ENCODE peak calls at places on chromosomes 13 and 19, in six cellular contexts. R, D, S, Z, F and L are unnamed samples.

GRCh38 chr13:44249439-44249838 is 124.2 kb upstream of the SERP2 start:
- DNase-seq in Z (peak), F (no peak), S (peak), D (peak), R (peak), L (peak)

GRCh38 chr19:24166055-24166454 is 79.1 kb downstream of the ZNF254 start:
- DNase-seq in S (no peak), Z (peak), F (no peak), D (no peak), R (no peak), L (peak)

GRCh38 chr13:111547726-111548273 is 227.4 kb downstream of the TEX29 start:
- DNase-seq in S (no peak), R (no peak), D (no peak), F (no peak), Z (no peak), L (no peak)

GRCh38 chr13:34243396-34243795 is 425.4 kb downstream of the RFC3 start:
- DNase-seq in D (no peak), F (no peak), Z (no peak), R (no peak), S (no peak), L (no peak)

GRCh38 chr13:70375718-70376117 is 267.5 kb upstream of the KLHL1 start:
- DNase-seq in R (no peak), F (no peak), D (no peak), S (no peak), Z (no peak), L (no peak)

GRCh38 chr13:98254541-98254940 is 77.5 kb upstream of the RNF113B start:
- DNase-seq in F (no peak), D (peak), S (peak), Z (no peak), R (no peak), L (peak)

GRCh38 chr13:32036762-32037161 is 5.2 kb downstream of the FRY start:
- DNase-seq in R (no peak), D (no peak), S (no peak), Z (no peak), F (no peak), L (no peak)

GRCh38 chr13:49664606-49665005 is 26.7 kb downstream of the EBPL start:
- DNase-seq in R (no peak), D (no peak), F (no peak), S (no peak), Z (no peak), L (no peak)

GRCh38 chr13:31625115-31625514 is 114.2 kb upstream of the RXFP2 start:
- DNase-seq in D (no peak), F (no peak), R (no peak), S (no peak), Z (no peak), L (peak)

GRCh38 chr13:113920606-113921306 is 53.1 kb downstream of the C13orf46 start:
- DNase-seq in R (peak), D (no peak), S (no peak), Z (no peak), F (no peak), L (no peak)

GRCh38 chr13:80716610-80717081 is 375.7 kb upstream of the SPRY2 start:
- DNase-seq in Z (peak), S (no peak), F (peak), D (no peak), R (no peak), L (no peak)

GRCh38 chr13:112744306-112745021 is 54.6 kb downstream of the ATP11A start:
- DNase-seq in F (peak), Z (no peak), D (no peak), R (no peak), S (no peak), L (peak)

GRCh38 chr13:56338421-56338820 is 802.3 kb upstream of the PRR20A start:
- DNase-seq in F (no peak), D (no peak), Z (no peak), R (no peak), S (no peak), L (no peak)

GRCh38 chr13:46552888-46553520 is at the start of gene LRCH1:
- DNase-seq in Z (peak), S (peak), F (peak), R (peak), D (no peak), L (peak)

GRCh38 chr13:91554101-91554500 is 155.7 kb downstream of the GPC5 start:
- DNase-seq in R (no peak), S (no peak), F (no peak), D (no peak), Z (no peak), L (no peak)

GRCh38 chr19:55384576-55385235 is 614 bp upstream of the TMEM238 start:
- DNase-seq in F (no peak), Z (no peak), D (no peak), R (peak), S (no peak), L (no peak)

GRCh38 chr13:76148374-76148773 is 512.2 kb downstream of the LMO7 start:
- DNase-seq in S (no peak), D (no peak), Z (no peak), F (no peak), R (no peak), L (no peak)

GRCh38 chr19:5934002-5934401 is 19.9 kb downstream of the CAPS start:
- DNase-seq in S (no peak), Z (no peak), F (no peak), R (no peak), D (no peak), L (peak)

GRCh38 chr19:47766670-47767069 is 11.8 kb upstream of the SELENOW start:
- DNase-seq in R (no peak), S (no peak), D (no peak), F (no peak), Z (no peak), L (no peak)

GRCh38 chr13:83048419-83048818 is 833.9 kb downstream of the SLITRK1 start:
- DNase-seq in R (no peak), F (no peak), Z (peak), S (peak), D (peak), L (peak)

GRCh38 chr13:66563076-66563475 is 667.1 kb downstream of the PCDH9 start:
- DNase-seq in F (no peak), S (no peak), D (no peak), Z (peak), R (no peak), L (no peak)

GRCh38 chr19:13255041-13255718 is 105.0 kb downstream of the IER2 start:
- DNase-seq in R (no peak), Z (no peak), F (no peak), D (no peak), S (no peak), L (no peak)

GRCh38 chr19:23365222-23365621 is 30.0 kb downstream of the ZNF91 start:
- DNase-seq in R (no peak), Z (no peak), F (no peak), S (no peak), D (no peak), L (no peak)

GRCh38 chr19:17766543-17767131 is 15.4 kb downstream of the FCHO1 start:
- DNase-seq in D (no peak), Z (peak), F (peak), R (peak), S (peak), L (peak)

GRCh38 chr19:15323496-15324235 is 8.7 kb downstream of the BRD4 start:
- DNase-seq in F (peak), D (no peak), S (no peak), R (no peak), Z (peak), L (peak)

GRCh38 chr19:54955356-54955755 is 8.0 kb upstream of the NLRP7 start:
- DNase-seq in D (no peak), R (no peak), S (peak), F (no peak), Z (peak), L (no peak)

GRCh38 chr19:33299061-33299665 is 3.2 kb downstream of the CEBPA start:
- DNase-seq in R (no peak), F (no peak), S (no peak), D (no peak), Z (no peak), L (no peak)

GRCh38 chr19:33298146-33298911 is 4.0 kb downstream of the CEBPA start:
- DNase-seq in Z (no peak), S (no peak), R (no peak), D (no peak), F (peak), L (no peak)

GRCh38 chr19:33301011-33301899 is 1.1 kb downstream of the CEBPA start:
- DNase-seq in S (no peak), D (no peak), F (no peak), R (no peak), Z (no peak), L (no peak)

GRCh38 chr19:33301900-33302174 is 497 bp downstream of the CEBPA start:
- DNase-seq in Z (no peak), D (no peak), S (no peak), F (no peak), R (no peak), L (no peak)

DNA sequence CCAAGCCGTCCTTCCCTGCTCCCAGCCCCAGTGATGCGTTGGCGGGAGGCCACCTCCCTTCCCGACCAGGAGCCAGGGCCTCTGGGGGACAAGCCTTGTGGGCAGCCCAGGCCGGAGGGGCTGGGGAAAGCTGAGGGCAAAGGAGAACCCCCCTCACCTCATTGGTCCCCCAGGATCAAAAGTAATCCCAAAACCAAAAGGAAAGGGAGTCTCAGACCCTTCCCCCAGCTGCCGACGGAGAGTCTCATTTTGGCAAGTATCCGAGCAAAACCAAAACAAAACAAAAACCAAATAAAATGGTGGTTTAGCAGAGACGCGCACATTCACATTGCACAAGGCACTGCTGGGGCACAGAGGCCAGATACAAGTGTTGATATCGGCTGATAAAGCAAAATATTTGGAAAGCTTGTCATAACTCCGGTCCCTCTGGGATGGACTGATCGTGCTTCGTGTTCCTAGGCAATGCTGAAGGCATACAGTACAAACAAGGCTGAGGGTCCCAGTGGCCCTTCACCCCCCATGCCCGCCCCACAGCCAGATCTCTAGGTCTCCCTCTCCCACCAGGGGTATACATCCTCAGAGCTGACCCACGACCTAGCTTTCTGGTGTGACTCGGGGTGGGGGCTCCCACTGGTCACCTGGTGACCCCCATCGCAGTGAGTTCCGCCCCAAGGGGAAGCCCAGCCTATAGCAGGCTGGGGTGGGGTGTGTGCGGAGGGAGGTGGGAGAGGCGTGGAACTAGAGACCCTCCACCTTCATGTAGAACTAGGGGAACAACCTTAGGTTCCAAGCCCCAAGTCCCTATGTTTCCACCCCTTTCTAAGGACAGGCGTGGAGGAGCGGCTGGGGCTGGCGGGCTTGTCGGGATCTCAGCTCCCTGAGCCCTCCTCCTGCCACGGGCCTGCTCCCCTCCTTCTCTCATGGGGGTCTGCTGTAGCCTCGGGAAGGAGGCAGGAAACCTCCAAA is 2.0 kb downstream of the CEBPA start:
- DNase-seq in S (no peak), R (no peak), Z (no peak), D (no peak), F (no peak), L (no peak)
- H3K4me3 ChIP-seq in S (no peak), R (no peak), Z (no peak), D (no peak), F (peak), L (no peak)

GRCh38 chr19:3459965-3460582 is 20.3 kb downstream of the SMIM24 start:
- DNase-seq in S (no peak), Z (no peak), R (no peak), F (no peak), D (no peak), L (no peak)
- H3K4me3 ChIP-seq in S (no peak), Z (no peak), R (no peak), F (no peak), D (no peak), L (no peak)

GRCh38 chr19:1872807-1873523 is 9.6 kb upstream of the KLF16 start:
- DNase-seq in D (no peak), F (no peak), R (no peak), Z (no peak), S (no peak), L (no peak)
- H3K4me3 ChIP-seq in D (no peak), F (peak), R (no peak), Z (no peak), S (peak), L (no peak)

DNA sequence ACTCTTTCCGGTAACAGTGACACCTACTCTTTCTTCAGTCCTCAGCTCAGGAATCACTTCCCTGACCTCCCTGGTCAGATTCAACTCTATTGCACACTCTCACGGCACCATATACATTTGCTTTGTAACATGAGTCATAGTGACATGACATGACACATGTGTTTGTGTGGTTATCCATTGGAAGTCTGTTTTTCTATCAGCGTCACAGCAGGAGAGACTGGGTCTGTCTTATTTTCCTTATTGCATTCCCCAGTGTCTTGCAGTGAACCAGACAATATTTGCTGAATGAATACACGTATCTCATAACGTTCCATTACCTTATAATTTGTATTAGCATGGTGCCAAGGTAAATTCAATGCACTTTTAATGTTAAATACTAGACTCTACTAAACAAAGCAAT is 102.0 kb downstream of the DCLK1 start:
- DNase-seq in Z (peak), F (no peak), R (no peak), S (peak), D (no peak), L (no peak)
- H3K4me3 ChIP-seq in Z (no peak), F (no peak), R (no peak), S (no peak), D (no peak), L (no peak)

DNA sequence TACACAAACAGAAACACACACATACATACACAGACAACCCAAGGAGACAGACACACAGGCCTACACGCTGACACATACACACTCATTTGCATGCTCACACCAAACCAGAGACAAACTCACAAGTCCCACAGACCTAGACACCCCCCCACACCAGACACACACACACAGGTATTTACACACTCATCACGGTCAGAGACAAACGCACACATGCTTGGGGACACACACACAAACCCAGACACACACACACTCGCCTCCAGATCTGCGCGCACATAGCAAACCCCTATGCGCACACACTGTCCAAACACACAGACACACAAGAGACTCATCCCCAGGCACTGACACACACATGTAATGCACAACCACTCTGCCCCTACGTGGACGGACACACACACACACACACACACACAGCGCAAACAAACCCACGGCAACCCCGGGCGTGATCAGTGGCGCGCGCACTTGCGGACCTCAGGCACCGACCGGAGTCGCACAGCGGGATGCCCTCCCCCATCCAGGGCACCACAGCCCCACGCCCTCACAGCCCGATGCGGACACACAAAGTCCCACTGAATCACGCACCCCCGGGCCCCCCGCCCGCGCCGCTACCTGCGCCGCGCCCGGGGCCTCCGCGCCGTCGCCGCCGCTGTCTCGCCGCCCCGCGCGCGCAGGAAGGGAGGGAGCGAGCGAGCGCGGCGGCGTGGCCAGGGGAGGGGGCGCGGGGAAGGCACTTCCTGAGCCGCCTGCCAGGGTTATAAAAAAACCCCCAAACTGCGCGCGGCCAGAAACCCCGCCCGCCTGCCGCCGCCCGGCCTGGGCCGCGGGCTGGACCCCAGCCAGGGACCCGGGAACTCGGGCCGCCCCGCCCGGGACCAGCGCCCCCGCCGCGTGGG is at the start of gene ADAMTS10:
- DNase-seq in F (no peak), R (no peak), D (no peak), Z (peak), S (no peak), L (peak)
- H3K4me3 ChIP-seq in F (peak), R (peak), D (peak), Z (peak), S (peak), L (peak)

GRCh38 chr19:3138268-3138667 is 2.4 kb downstream of the GNA15 start:
- DNase-seq in R (no peak), Z (no peak), F (no peak), S (no peak), D (no peak), L (no peak)

GRCh38 chr19:3133793-3134116 is 2.1 kb upstream of the GNA15 start:
- DNase-seq in Z (no peak), D (no peak), F (no peak), R (no peak), S (no peak), L (no peak)

GRCh38 chr19:3135961-3136683 is at the start of gene GNA15:
- DNase-seq in S (no peak), D (no peak), R (no peak), F (peak), Z (no peak), L (no peak)

GRCh38 chr19:3137139-3137538 is 1.3 kb downstream of the GNA15 start:
- DNase-seq in R (no peak), S (no peak), F (no peak), D (no peak), Z (peak), L (no peak)

GRCh38 chr19:3136684-3137055 is 837 bp downstream of the GNA15 start:
- DNase-seq in D (no peak), Z (no peak), R (no peak), S (no peak), F (no peak), L (no peak)
- H3K4me3 ChIP-seq in D (no peak), Z (no peak), R (no peak), S (no peak), F (peak), L (no peak)

DNA sequence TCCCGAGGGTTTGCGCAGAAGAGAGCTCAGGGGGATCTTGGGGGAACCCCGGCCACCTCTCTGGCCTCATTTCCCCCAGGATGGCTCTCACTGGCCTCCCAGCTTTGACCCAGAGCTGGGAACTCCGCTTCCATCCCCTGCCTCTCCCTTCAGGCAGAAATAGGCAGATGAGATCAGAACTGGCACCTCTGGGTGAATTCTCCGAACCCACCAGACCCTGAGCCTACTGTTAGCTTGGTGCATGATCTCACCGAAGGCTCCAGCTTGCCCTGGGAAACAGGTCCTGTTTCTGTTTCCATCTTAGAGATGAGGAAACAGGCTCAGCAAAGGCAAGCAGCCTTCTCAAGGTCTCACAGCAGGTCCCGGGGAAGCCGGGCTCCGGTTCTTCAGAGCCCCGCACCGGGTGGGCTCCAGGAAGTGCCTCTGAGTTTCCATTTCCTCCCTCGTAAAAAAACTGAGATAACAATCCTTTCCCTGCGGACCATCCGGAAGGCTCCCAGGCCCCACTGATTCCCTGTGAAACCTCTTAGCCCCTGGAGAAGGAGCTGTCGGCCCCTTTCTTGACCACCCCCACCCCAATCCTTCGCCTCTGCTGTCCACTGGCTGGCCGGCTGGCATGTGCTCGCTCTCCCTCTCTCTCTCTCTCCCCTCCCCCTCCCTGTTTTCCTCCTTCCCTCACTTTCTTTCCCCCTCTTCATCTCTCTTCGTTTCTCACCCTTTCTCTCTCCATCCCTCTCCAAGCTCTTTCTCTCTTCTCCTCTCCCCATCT is 2.1 kb downstream of the NECTIN2 start:
- DNase-seq in R (peak), D (no peak), Z (peak), S (no peak), F (no peak), L (peak)
- H3K4me3 ChIP-seq in R (peak), D (peak), Z (peak), S (peak), F (peak), L (peak)

GRCh38 chr19:50722248-50723013 is 733 bp upstream of the CLEC11A start:
- DNase-seq in S (no peak), F (no peak), D (no peak), R (no peak), Z (no peak), L (no peak)
- H3K4me3 ChIP-seq in S (no peak), F (peak), D (peak), R (no peak), Z (no peak), L (peak)

DNA sequence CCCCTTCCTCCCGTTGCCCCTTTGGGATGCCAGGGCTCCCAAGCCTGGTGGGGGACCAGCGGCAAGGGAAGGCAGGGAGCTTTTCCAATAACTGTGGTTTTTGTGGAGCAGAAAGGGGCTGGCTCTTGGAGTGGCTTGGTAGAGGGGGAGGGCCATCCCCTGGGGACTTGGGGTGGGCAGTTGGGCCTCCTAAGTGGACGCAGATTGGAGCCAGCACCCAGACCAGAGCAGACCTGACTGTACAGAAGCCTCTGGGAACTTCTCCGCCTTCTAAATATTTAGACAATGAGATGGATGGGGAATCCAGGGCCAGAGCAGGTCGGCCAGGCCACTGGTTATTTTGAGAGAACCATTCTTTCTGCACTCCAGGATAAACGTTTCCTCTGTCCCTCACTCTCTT is 4.2 kb downstream of the PTGIR start:
- DNase-seq in Z (no peak), S (no peak), R (no peak), D (no peak), F (no peak), L (peak)
- H3K4me3 ChIP-seq in Z (no peak), S (no peak), R (no peak), D (peak), F (peak), L (peak)